ENCODE peak calls at places on chromosomes 1 and 21, in six cellular contexts. One of them, this sample, is unnamed.

GRCh38 chr1:3453891-3454810 is at the start of gene ARHGEF16:
- DNase-seq in dorsolateral prefrontal cortex: peak
- DNase-seq in bronchial epithelial cell: peak
- DNase-seq in gastrocnemius medialis: peak
- DNase-seq in coronary artery: no peak
- DNase-seq in lower leg skin: no peak
- DNase-seq in this sample: no peak

GRCh38 chr1:213982814-213983588 is 4.8 kb upstream of the PROX1 start:
- DNase-seq in dorsolateral prefrontal cortex: no peak
- DNase-seq in bronchial epithelial cell: no peak
- DNase-seq in gastrocnemius medialis: no peak
- DNase-seq in coronary artery: no peak
- DNase-seq in lower leg skin: no peak
- DNase-seq in this sample: no peak

GRCh38 chr1:243763806-243764205 is 86.2 kb downstream of the AKT3 start:
- DNase-seq in dorsolateral prefrontal cortex: no peak
- DNase-seq in bronchial epithelial cell: no peak
- DNase-seq in gastrocnemius medialis: no peak
- DNase-seq in coronary artery: no peak
- DNase-seq in lower leg skin: no peak
- DNase-seq in this sample: no peak

GRCh38 chr1:208988811-208989222 is 594.7 kb upstream of the CAMK1G start:
- DNase-seq in dorsolateral prefrontal cortex: no peak
- DNase-seq in bronchial epithelial cell: peak
- DNase-seq in gastrocnemius medialis: no peak
- DNase-seq in coronary artery: no peak
- DNase-seq in lower leg skin: no peak
- DNase-seq in this sample: no peak

GRCh38 chr1:223313415-223313754 is 50.6 kb downstream of the SUSD4 start:
- DNase-seq in dorsolateral prefrontal cortex: no peak
- DNase-seq in bronchial epithelial cell: no peak
- DNase-seq in gastrocnemius medialis: no peak
- DNase-seq in coronary artery: no peak
- DNase-seq in lower leg skin: no peak
- DNase-seq in this sample: no peak

GRCh38 chr1:24769656-24770651 is 24.7 kb downstream of the CLIC4 start:
- DNase-seq in dorsolateral prefrontal cortex: no peak
- DNase-seq in bronchial epithelial cell: peak
- DNase-seq in gastrocnemius medialis: no peak
- DNase-seq in coronary artery: no peak
- DNase-seq in lower leg skin: no peak
- DNase-seq in this sample: no peak

GRCh38 chr21:36491191-36491916 is 11.4 kb upstream of the CLDN14 start:
- DNase-seq in dorsolateral prefrontal cortex: no peak
- DNase-seq in bronchial epithelial cell: no peak
- DNase-seq in gastrocnemius medialis: no peak
- DNase-seq in coronary artery: no peak
- DNase-seq in lower leg skin: no peak
- DNase-seq in this sample: no peak

GRCh38 chr21:44569861-44570517 is 3.5 kb upstream of the KRTAP10-4 start:
- DNase-seq in dorsolateral prefrontal cortex: no peak
- DNase-seq in bronchial epithelial cell: no peak
- DNase-seq in gastrocnemius medialis: no peak
- DNase-seq in coronary artery: no peak
- DNase-seq in lower leg skin: peak
- DNase-seq in this sample: no peak

GRCh38 chr1:187570166-187570565 is 741.4 kb downstream of the PLA2G4A start:
- DNase-seq in dorsolateral prefrontal cortex: no peak
- DNase-seq in bronchial epithelial cell: no peak
- DNase-seq in gastrocnemius medialis: no peak
- DNase-seq in coronary artery: no peak
- DNase-seq in lower leg skin: no peak
- DNase-seq in this sample: no peak

GRCh38 chr1:36857761-36858160 is 176.6 kb downstream of the GRIK3 start:
- DNase-seq in dorsolateral prefrontal cortex: no peak
- DNase-seq in bronchial epithelial cell: no peak
- DNase-seq in gastrocnemius medialis: no peak
- DNase-seq in coronary artery: no peak
- DNase-seq in lower leg skin: no peak
- DNase-seq in this sample: no peak

GRCh38 chr1:218476385-218476784 is 131.2 kb downstream of the TGFB2 start:
- DNase-seq in dorsolateral prefrontal cortex: no peak
- DNase-seq in bronchial epithelial cell: peak
- DNase-seq in gastrocnemius medialis: no peak
- DNase-seq in coronary artery: no peak
- DNase-seq in lower leg skin: no peak
- DNase-seq in this sample: no peak

GRCh38 chr1:47367651-47368050 is 34.1 kb downstream of the CMPK1 start:
- DNase-seq in dorsolateral prefrontal cortex: no peak
- DNase-seq in bronchial epithelial cell: no peak
- DNase-seq in gastrocnemius medialis: no peak
- DNase-seq in coronary artery: no peak
- DNase-seq in lower leg skin: no peak
- DNase-seq in this sample: no peak

DNA sequence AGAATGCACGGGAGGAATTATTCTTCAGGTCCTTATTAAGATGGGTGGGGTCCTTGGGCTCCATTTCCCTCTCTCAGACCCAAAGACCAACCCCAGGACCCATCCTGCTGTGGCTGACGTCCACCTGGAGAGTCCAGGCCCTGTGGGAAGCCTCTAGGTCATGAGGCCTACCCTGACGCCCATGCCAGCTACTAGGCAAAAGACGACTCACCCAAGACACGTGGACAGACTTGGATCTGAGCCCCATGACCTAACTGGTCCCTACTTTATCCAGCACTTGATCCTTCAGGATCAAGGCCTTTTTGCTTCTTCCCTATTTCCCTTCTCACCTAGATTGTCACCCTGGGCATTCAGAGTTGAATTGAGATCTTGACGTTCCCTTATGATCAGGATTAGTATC is 56.0 kb upstream of the CASZ1 start:
- DNase-seq in dorsolateral prefrontal cortex: no peak
- DNase-seq in bronchial epithelial cell: peak
- DNase-seq in gastrocnemius medialis: no peak
- DNase-seq in coronary artery: no peak
- DNase-seq in lower leg skin: no peak
- DNase-seq in this sample: no peak
- TF ChIP-seq CTCF in dorsolateral prefrontal cortex: no peak
- TF ChIP-seq CTCF in bronchial epithelial cell: no peak
- TF ChIP-seq CTCF in gastrocnemius medialis: no peak
- TF ChIP-seq CTCF in coronary artery: no peak
- TF ChIP-seq CTCF in lower leg skin: no peak
- TF ChIP-seq CTCF in this sample: no peak

GRCh38 chr1:203325004-203325417 is 19.7 kb downstream of the BTG2 start:
- DNase-seq in dorsolateral prefrontal cortex: no peak
- DNase-seq in bronchial epithelial cell: no peak
- DNase-seq in gastrocnemius medialis: no peak
- DNase-seq in coronary artery: no peak
- DNase-seq in lower leg skin: no peak
- DNase-seq in this sample: no peak
- H3K4me3 ChIP-seq in dorsolateral prefrontal cortex: no peak
- H3K4me3 ChIP-seq in bronchial epithelial cell: no peak
- H3K4me3 ChIP-seq in gastrocnemius medialis: no peak
- H3K4me3 ChIP-seq in coronary artery: no peak
- H3K4me3 ChIP-seq in lower leg skin: no peak
- H3K4me3 ChIP-seq in this sample: no peak

DNA sequence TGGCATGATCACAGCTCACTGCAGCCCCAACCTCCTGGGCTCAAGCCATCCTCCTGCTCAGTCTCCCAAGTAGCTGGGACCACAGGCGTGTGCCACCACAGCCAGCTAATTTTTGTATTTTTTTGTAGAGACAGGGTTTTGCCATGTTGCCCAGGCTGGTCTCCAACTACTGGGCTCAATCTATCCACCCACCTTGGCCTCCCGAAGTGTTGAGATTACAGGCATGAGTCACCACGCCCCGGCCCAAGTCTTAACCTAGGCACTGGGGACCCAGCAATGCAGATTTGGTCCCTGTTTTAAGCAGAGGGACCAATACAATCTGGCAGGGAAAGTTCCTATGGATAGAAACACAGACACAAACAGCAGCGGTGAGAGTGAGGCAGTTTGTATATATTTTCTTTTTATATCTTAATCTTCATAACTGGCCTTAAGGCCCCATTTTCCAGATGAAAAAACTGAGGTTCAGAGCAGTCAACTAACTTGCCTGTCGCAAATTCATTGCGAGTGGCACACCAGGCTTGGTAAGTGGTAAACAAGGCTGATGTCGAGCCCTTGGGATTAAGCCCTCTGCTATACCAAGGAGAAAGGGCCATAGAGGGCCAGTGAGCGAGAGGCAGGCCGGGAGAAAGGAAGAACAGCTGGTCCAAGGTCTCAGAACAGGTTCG is 77.8 kb upstream of the TINAGL1 start:
- DNase-seq in dorsolateral prefrontal cortex: no peak
- DNase-seq in bronchial epithelial cell: no peak
- DNase-seq in gastrocnemius medialis: no peak
- DNase-seq in coronary artery: no peak
- DNase-seq in lower leg skin: no peak
- DNase-seq in this sample: no peak
- TF ChIP-seq CTCF in dorsolateral prefrontal cortex: no peak
- TF ChIP-seq CTCF in bronchial epithelial cell: no peak
- TF ChIP-seq CTCF in gastrocnemius medialis: no peak
- TF ChIP-seq CTCF in coronary artery: no peak
- TF ChIP-seq CTCF in lower leg skin: no peak
- TF ChIP-seq CTCF in this sample: no peak

GRCh38 chr1:200399860-200400259 is 10.0 kb downstream of the ZNF281 start:
- DNase-seq in dorsolateral prefrontal cortex: no peak
- DNase-seq in bronchial epithelial cell: no peak
- DNase-seq in gastrocnemius medialis: no peak
- DNase-seq in coronary artery: no peak
- DNase-seq in lower leg skin: no peak
- DNase-seq in this sample: no peak
- H3K4me3 ChIP-seq in dorsolateral prefrontal cortex: no peak
- H3K4me3 ChIP-seq in bronchial epithelial cell: no peak
- H3K4me3 ChIP-seq in gastrocnemius medialis: no peak
- H3K4me3 ChIP-seq in coronary artery: no peak
- H3K4me3 ChIP-seq in lower leg skin: no peak
- H3K4me3 ChIP-seq in this sample: no peak

DNA sequence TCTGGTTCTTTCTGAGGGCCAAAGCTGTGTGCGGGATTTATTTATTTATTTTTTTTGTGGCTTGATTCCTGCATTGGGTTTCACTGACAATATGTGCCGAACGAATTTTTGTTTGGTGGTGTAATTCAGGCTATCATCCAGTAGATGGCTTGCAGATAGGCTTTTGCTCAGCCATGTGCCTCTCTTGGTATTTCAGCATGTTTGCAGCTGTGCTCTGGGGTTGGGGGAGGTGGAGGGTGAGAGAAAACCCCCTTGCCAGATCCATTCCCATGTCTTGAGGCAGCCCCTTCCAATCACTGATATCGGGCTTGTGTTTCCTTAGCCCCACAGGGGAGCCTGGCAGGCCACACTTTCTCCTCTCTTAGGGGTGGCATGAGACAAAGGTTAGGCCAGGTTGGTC is 302.4 kb downstream of the PTGER3 start:
- DNase-seq in dorsolateral prefrontal cortex: no peak
- DNase-seq in bronchial epithelial cell: peak
- DNase-seq in gastrocnemius medialis: no peak
- DNase-seq in coronary artery: no peak
- DNase-seq in lower leg skin: no peak
- DNase-seq in this sample: no peak
- TF ChIP-seq CTCF in dorsolateral prefrontal cortex: no peak
- TF ChIP-seq CTCF in bronchial epithelial cell: peak
- TF ChIP-seq CTCF in gastrocnemius medialis: no peak
- TF ChIP-seq CTCF in coronary artery: no peak
- TF ChIP-seq CTCF in lower leg skin: no peak
- TF ChIP-seq CTCF in this sample: no peak

DNA sequence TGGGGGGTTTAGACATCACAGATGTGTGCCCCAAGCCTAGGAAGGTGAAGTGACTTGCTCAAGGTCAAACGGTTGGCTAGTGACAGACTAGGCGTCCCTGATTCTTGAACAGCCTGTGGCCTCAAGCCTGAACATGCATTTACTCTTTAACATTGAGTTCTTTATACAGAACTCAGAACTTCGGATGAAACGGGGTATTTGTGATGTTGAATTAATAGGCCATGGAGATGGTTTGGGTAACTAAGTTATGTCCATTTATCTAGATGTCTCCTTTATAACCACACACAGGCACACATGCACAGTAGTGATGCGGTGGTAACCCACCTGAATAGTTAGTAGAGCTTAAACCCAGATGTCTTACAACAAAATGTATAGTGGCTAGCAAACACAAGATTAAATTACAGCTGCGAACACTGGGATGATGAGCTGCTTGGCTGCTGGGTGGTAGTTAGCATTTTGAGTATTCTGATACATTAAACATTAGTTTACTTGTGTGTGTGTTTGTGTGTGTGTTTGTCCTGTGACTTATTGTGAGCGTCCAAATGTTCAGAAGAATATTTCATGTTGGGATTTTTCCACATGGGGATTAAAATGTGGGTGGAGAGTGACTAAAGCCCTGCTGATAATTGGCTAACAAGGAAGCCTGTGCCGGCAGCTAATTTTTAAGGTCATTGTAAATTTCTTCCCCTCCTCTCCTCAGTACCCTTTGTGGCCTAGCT is 2.3 kb downstream of the ATP1A1 start:
- DNase-seq in dorsolateral prefrontal cortex: no peak
- DNase-seq in bronchial epithelial cell: peak
- DNase-seq in gastrocnemius medialis: no peak
- DNase-seq in coronary artery: no peak
- DNase-seq in lower leg skin: no peak
- DNase-seq in this sample: no peak
- H3K4me3 ChIP-seq in dorsolateral prefrontal cortex: peak
- H3K4me3 ChIP-seq in bronchial epithelial cell: peak
- H3K4me3 ChIP-seq in gastrocnemius medialis: peak
- H3K4me3 ChIP-seq in coronary artery: peak
- H3K4me3 ChIP-seq in lower leg skin: peak
- H3K4me3 ChIP-seq in this sample: peak

DNA sequence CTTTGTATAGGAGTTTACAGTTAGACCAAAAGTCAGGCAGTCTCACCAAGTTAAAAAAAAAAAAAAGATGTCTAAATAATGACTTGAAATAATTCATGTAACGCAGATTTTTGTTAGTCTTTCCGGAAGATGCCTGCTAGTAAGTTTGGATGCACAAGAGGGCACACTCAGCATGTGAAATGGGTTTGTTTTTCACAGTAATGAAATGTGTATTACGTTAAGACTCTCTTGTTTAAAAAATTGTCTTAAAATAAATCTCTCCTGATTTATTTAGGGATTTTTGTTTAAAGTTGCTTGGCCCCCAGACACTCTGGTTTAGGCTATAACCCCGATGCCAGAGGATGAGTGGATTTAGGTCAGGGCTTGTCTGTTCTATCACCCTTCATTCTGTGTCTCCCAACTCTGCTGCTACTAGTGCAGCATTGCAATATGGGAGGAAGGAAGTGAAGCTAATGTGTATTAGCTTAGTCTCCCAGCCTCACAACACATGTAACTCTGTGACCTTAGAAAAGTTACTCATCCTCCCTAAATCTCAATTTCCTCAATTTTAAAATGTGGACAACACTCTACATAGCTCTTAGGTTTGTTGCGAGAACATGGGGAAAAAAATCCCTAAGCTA is 25.7 kb downstream of the CTH start:
- DNase-seq in dorsolateral prefrontal cortex: no peak
- DNase-seq in bronchial epithelial cell: no peak
- DNase-seq in gastrocnemius medialis: no peak
- DNase-seq in coronary artery: no peak
- DNase-seq in lower leg skin: no peak
- DNase-seq in this sample: no peak
- TF ChIP-seq CTCF in dorsolateral prefrontal cortex: peak
- TF ChIP-seq CTCF in bronchial epithelial cell: no peak
- TF ChIP-seq CTCF in gastrocnemius medialis: no peak
- TF ChIP-seq CTCF in coronary artery: no peak
- TF ChIP-seq CTCF in lower leg skin: no peak
- TF ChIP-seq CTCF in this sample: no peak